ENCODE peak calls at places on chromosomes 2 and 18, in five cellular contexts. R, D, E, W and P are unnamed samples.

GRCh38 chr2:237299897-237300296 is 114.1 kb downstream of the COL6A3 start:
- DNase-seq in R (no peak), W (peak), D (no peak), E (peak), P (peak)

GRCh38 chr2:240593703-240594451 is 7.3 kb downstream of the CAPN10 start:
- DNase-seq in R (no peak), W (no peak), E (no peak), D (no peak), P (no peak)

GRCh38 chr2:23709311-23709710 is 217.6 kb downstream of the ATAD2B start:
- DNase-seq in E (no peak), R (no peak), D (no peak), W (no peak), P (no peak)

GRCh38 chr2:56299166-56299806 is 115.5 kb downstream of the CCDC85A start:
- DNase-seq in W (no peak), R (no peak), E (peak), D (no peak), P (no peak)

GRCh38 chr18:944440-944839 is 39.8 kb downstream of the ADCYAP1 start:
- DNase-seq in R (no peak), E (peak), D (no peak), W (peak), P (no peak)

GRCh38 chr2:238252766-238253630 is 13.2 kb upstream of the HES6 start:
- DNase-seq in E (no peak), R (no peak), D (no peak), W (no peak), P (no peak)

GRCh38 chr18:54775686-54776085 is 52.6 kb upstream of the RAB27B start:
- DNase-seq in D (no peak), W (peak), E (peak), R (no peak), P (peak)

GRCh38 chr18:10010611-10011015 is 96.8 kb downstream of the VAPA start:
- DNase-seq in W (peak), D (no peak), R (peak), E (peak), P (no peak)